ENCODE peak calls at places on chromosomes 4 and X, in seven cellular contexts. One of them, this sample, is unnamed.

GRCh38 chr4:119049342-119049741 is 86.3 kb upstream of the MYOZ2 start:
- DNase-seq in SJSA1: no peak
- DNase-seq in amniotic stem cell: no peak
- DNase-seq in RWPE1: no peak
- DNase-seq in right cardiac atrium: no peak
- DNase-seq in ascending aorta: no peak
- DNase-seq in trophoblast cell: no peak
- DNase-seq in this sample: no peak

GRCh38 chr4:124863039-124863545 is 150.6 kb upstream of the ANKRD50 start:
- DNase-seq in trophoblast cell: peak
- DNase-seq in ascending aorta: no peak
- DNase-seq in SJSA1: no peak
- DNase-seq in amniotic stem cell: no peak
- DNase-seq in right cardiac atrium: no peak
- DNase-seq in RWPE1: no peak
- DNase-seq in this sample: no peak

GRCh38 chrX:44202596-44202995 is 140.9 kb downstream of the EFHC2 start:
- DNase-seq in RWPE1: no peak
- DNase-seq in amniotic stem cell: no peak
- DNase-seq in trophoblast cell: no peak
- DNase-seq in ascending aorta: no peak
- DNase-seq in right cardiac atrium: no peak
- DNase-seq in SJSA1: no peak
- DNase-seq in this sample: no peak

GRCh38 chrX:134173541-134174272 is 63.3 kb upstream of the CCDC160 start:
- DNase-seq in right cardiac atrium: no peak
- DNase-seq in trophoblast cell: no peak
- DNase-seq in ascending aorta: no peak
- DNase-seq in RWPE1: no peak
- DNase-seq in amniotic stem cell: no peak
- DNase-seq in SJSA1: no peak
- DNase-seq in this sample: no peak

GRCh38 chr4:173556398-173557131 is 26.5 kb upstream of the HAND2 start:
- DNase-seq in right cardiac atrium: no peak
- DNase-seq in ascending aorta: no peak
- DNase-seq in amniotic stem cell: no peak
- DNase-seq in RWPE1: no peak
- DNase-seq in SJSA1: no peak
- DNase-seq in trophoblast cell: no peak
- DNase-seq in this sample: no peak

GRCh38 chr4:183407128-183407585 is 37.3 kb upstream of the CDKN2AIP start:
- DNase-seq in ascending aorta: peak
- DNase-seq in right cardiac atrium: peak
- DNase-seq in SJSA1: peak
- DNase-seq in amniotic stem cell: peak
- DNase-seq in RWPE1: peak
- DNase-seq in trophoblast cell: peak
- DNase-seq in this sample: peak

GRCh38 chr4:52604215-52604614 is 54.9 kb downstream of the USP46 start:
- DNase-seq in amniotic stem cell: no peak
- DNase-seq in ascending aorta: no peak
- DNase-seq in SJSA1: no peak
- DNase-seq in trophoblast cell: no peak
- DNase-seq in right cardiac atrium: no peak
- DNase-seq in RWPE1: no peak
- DNase-seq in this sample: no peak

GRCh38 chr4:46123872-46124755 is at the start of gene GABRG1:
- DNase-seq in RWPE1: no peak
- DNase-seq in SJSA1: no peak
- DNase-seq in right cardiac atrium: peak
- DNase-seq in ascending aorta: no peak
- DNase-seq in trophoblast cell: no peak
- DNase-seq in amniotic stem cell: no peak
- DNase-seq in this sample: no peak

GRCh38 chr4:98468744-98469143 is 189.7 kb downstream of the TSPAN5 start:
- DNase-seq in right cardiac atrium: peak
- DNase-seq in trophoblast cell: no peak
- DNase-seq in RWPE1: no peak
- DNase-seq in SJSA1: peak
- DNase-seq in amniotic stem cell: no peak
- DNase-seq in ascending aorta: no peak
- DNase-seq in this sample: peak

GRCh38 chr4:37244583-37245390 is at the start of gene NWD2:
- DNase-seq in right cardiac atrium: no peak
- DNase-seq in SJSA1: no peak
- DNase-seq in ascending aorta: no peak
- DNase-seq in RWPE1: no peak
- DNase-seq in trophoblast cell: peak
- DNase-seq in amniotic stem cell: no peak
- DNase-seq in this sample: peak

GRCh38 chrX:139382529-139382928 is 148.0 kb upstream of the F9 start:
- DNase-seq in SJSA1: no peak
- DNase-seq in trophoblast cell: no peak
- DNase-seq in right cardiac atrium: no peak
- DNase-seq in RWPE1: no peak
- DNase-seq in amniotic stem cell: no peak
- DNase-seq in ascending aorta: no peak
- DNase-seq in this sample: no peak

GRCh38 chr4:85829276-85830051 is 354.5 kb downstream of the ARHGAP24 start:
- DNase-seq in ascending aorta: no peak
- DNase-seq in RWPE1: no peak
- DNase-seq in trophoblast cell: no peak
- DNase-seq in right cardiac atrium: no peak
- DNase-seq in amniotic stem cell: no peak
- DNase-seq in SJSA1: no peak
- DNase-seq in this sample: no peak

GRCh38 chrX:104335765-104336164 is 81.0 kb upstream of the ESX1 start:
- DNase-seq in right cardiac atrium: no peak
- DNase-seq in RWPE1: no peak
- DNase-seq in trophoblast cell: peak
- DNase-seq in ascending aorta: no peak
- DNase-seq in amniotic stem cell: peak
- DNase-seq in SJSA1: peak
- DNase-seq in this sample: no peak

GRCh38 chr4:136036744-136037143 is 1495.5 kb downstream of the PCDH18 start:
- DNase-seq in right cardiac atrium: no peak
- DNase-seq in amniotic stem cell: peak
- DNase-seq in trophoblast cell: peak
- DNase-seq in SJSA1: peak
- DNase-seq in RWPE1: peak
- DNase-seq in ascending aorta: no peak
- DNase-seq in this sample: no peak

GRCh38 chr4:109040441-109040840 is 262.0 kb downstream of the COL25A1 start:
- DNase-seq in SJSA1: no peak
- DNase-seq in right cardiac atrium: no peak
- DNase-seq in RWPE1: no peak
- DNase-seq in amniotic stem cell: no peak
- DNase-seq in ascending aorta: no peak
- DNase-seq in trophoblast cell: peak
- DNase-seq in this sample: no peak

GRCh38 chr4:88605744-88606143 is 13.5 kb downstream of the HERC3 start:
- DNase-seq in ascending aorta: no peak
- DNase-seq in amniotic stem cell: no peak
- DNase-seq in right cardiac atrium: no peak
- DNase-seq in trophoblast cell: no peak
- DNase-seq in RWPE1: no peak
- DNase-seq in SJSA1: no peak
- DNase-seq in this sample: no peak

GRCh38 chr4:110132822-110133719 is 65.3 kb downstream of the ELOVL6 start:
- DNase-seq in right cardiac atrium: no peak
- DNase-seq in trophoblast cell: no peak
- DNase-seq in RWPE1: no peak
- DNase-seq in SJSA1: no peak
- DNase-seq in ascending aorta: no peak
- DNase-seq in amniotic stem cell: no peak
- DNase-seq in this sample: no peak

GRCh38 chrX:25021132-25021498 is 5.3 kb upstream of the ARX start:
- DNase-seq in right cardiac atrium: no peak
- DNase-seq in trophoblast cell: no peak
- DNase-seq in amniotic stem cell: no peak
- DNase-seq in RWPE1: no peak
- DNase-seq in SJSA1: no peak
- DNase-seq in ascending aorta: no peak
- DNase-seq in this sample: no peak

GRCh38 chrX:916235-916609 is 285.6 kb downstream of the SHOX start:
- DNase-seq in right cardiac atrium: no peak
- DNase-seq in SJSA1: no peak
- DNase-seq in RWPE1: no peak
- DNase-seq in amniotic stem cell: no peak
- DNase-seq in ascending aorta: no peak
- DNase-seq in trophoblast cell: no peak
- DNase-seq in this sample: no peak

GRCh38 chr4:81747242-81747930 is 275.7 kb upstream of the RASGEF1B start:
- DNase-seq in right cardiac atrium: no peak
- DNase-seq in trophoblast cell: no peak
- DNase-seq in amniotic stem cell: no peak
- DNase-seq in SJSA1: no peak
- DNase-seq in RWPE1: no peak
- DNase-seq in ascending aorta: no peak
- DNase-seq in this sample: no peak

GRCh38 chrX:37349131-37350033 is at the start of gene PRRG1:
- DNase-seq in right cardiac atrium: peak
- DNase-seq in SJSA1: peak
- DNase-seq in trophoblast cell: peak
- DNase-seq in RWPE1: peak
- DNase-seq in amniotic stem cell: peak
- DNase-seq in ascending aorta: peak
- DNase-seq in this sample: peak

GRCh38 chr4:71441186-71442169 is 102.7 kb downstream of the SLC4A4 start:
- DNase-seq in SJSA1: no peak
- DNase-seq in trophoblast cell: peak
- DNase-seq in RWPE1: peak
- DNase-seq in amniotic stem cell: no peak
- DNase-seq in ascending aorta: no peak
- DNase-seq in right cardiac atrium: no peak
- DNase-seq in this sample: no peak

GRCh38 chrX:155094468-155095061 is 23.3 kb downstream of the BRCC3 start:
- DNase-seq in SJSA1: peak
- DNase-seq in ascending aorta: no peak
- DNase-seq in RWPE1: no peak
- DNase-seq in trophoblast cell: peak
- DNase-seq in right cardiac atrium: no peak
- DNase-seq in amniotic stem cell: no peak
- DNase-seq in this sample: no peak

GRCh38 chrX:8939344-8939743 is 94.6 kb downstream of the FAM9B start:
- DNase-seq in amniotic stem cell: no peak
- DNase-seq in RWPE1: no peak
- DNase-seq in ascending aorta: no peak
- DNase-seq in SJSA1: no peak
- DNase-seq in trophoblast cell: peak
- DNase-seq in right cardiac atrium: no peak
- DNase-seq in this sample: no peak

GRCh38 chr4:69054578-69055200 is 41.6 kb upstream of the UGT2B7 start:
- DNase-seq in right cardiac atrium: no peak
- DNase-seq in SJSA1: peak
- DNase-seq in ascending aorta: no peak
- DNase-seq in RWPE1: peak
- DNase-seq in trophoblast cell: no peak
- DNase-seq in amniotic stem cell: no peak
- DNase-seq in this sample: no peak

GRCh38 chrX:66638591-66639500 is at the start of gene EDA2R:
- DNase-seq in trophoblast cell: peak
- DNase-seq in RWPE1: peak
- DNase-seq in SJSA1: peak
- DNase-seq in amniotic stem cell: peak
- DNase-seq in right cardiac atrium: peak
- DNase-seq in ascending aorta: peak
- DNase-seq in this sample: peak

GRCh38 chr4:108502366-108502765 is 118.0 kb upstream of the RPL34 start:
- DNase-seq in SJSA1: no peak
- DNase-seq in ascending aorta: no peak
- DNase-seq in right cardiac atrium: no peak
- DNase-seq in RWPE1: peak
- DNase-seq in amniotic stem cell: no peak
- DNase-seq in trophoblast cell: peak
- DNase-seq in this sample: no peak

GRCh38 chr4:94976371-94977011 is 218.7 kb downstream of the BMPR1B start:
- DNase-seq in amniotic stem cell: no peak
- DNase-seq in right cardiac atrium: no peak
- DNase-seq in trophoblast cell: no peak
- DNase-seq in RWPE1: peak
- DNase-seq in ascending aorta: no peak
- DNase-seq in SJSA1: no peak
- DNase-seq in this sample: no peak

GRCh38 chr4:183175631-183176232 is 76.7 kb downstream of the WWC2 start:
- DNase-seq in ascending aorta: no peak
- DNase-seq in SJSA1: peak
- DNase-seq in right cardiac atrium: no peak
- DNase-seq in trophoblast cell: peak
- DNase-seq in RWPE1: no peak
- DNase-seq in amniotic stem cell: no peak
- DNase-seq in this sample: no peak

GRCh38 chr4:142519342-142519741 is 326.8 kb downstream of the INPP4B start:
- DNase-seq in right cardiac atrium: no peak
- DNase-seq in amniotic stem cell: no peak
- DNase-seq in trophoblast cell: no peak
- DNase-seq in SJSA1: no peak
- DNase-seq in RWPE1: peak
- DNase-seq in ascending aorta: no peak
- DNase-seq in this sample: no peak

GRCh38 chr4:64158648-64159326 is 250.5 kb downstream of the TECRL start:
- DNase-seq in ascending aorta: no peak
- DNase-seq in right cardiac atrium: no peak
- DNase-seq in trophoblast cell: peak
- DNase-seq in RWPE1: peak
- DNase-seq in SJSA1: peak
- DNase-seq in amniotic stem cell: peak
- DNase-seq in this sample: peak

GRCh38 chr4:114056599-114056998 is 77.2 kb upstream of the ARSJ start:
- DNase-seq in SJSA1: no peak
- DNase-seq in right cardiac atrium: no peak
- DNase-seq in RWPE1: no peak
- DNase-seq in ascending aorta: no peak
- DNase-seq in trophoblast cell: no peak
- DNase-seq in amniotic stem cell: no peak
- DNase-seq in this sample: no peak

This sample was measured in ovary.